ENCODE peak calls at places on chromosomes 13 and 19, in nine cellular contexts. T is Peyer's patch, G is ascending aorta, Y is uterus, U is mucosa of descending colon, S is heart left ventricle, W is tibial nerve, F is fibroblast of lung, R is neural progenitor cell. D is an unnamed sample.

GRCh38 chr13:104466016-104466415 is 1399.8 kb upstream of the SLC10A2 start:
- DNase-seq in T (no peak), G (no peak), Y (no peak), U (no peak), S (no peak), W (no peak), F (no peak), R (no peak), D (no peak)

GRCh38 chr13:76879211-76879875 is 6.9 kb downstream of the KCTD12 start:
- DNase-seq in T (peak; percentile 70), G (peak; percentile 91), Y (peak; percentile 79), U (peak; percentile 47), S (peak; percentile 72), W (peak; percentile 67), F (peak; percentile 82), R (no peak), D (peak; percentile 84)

GRCh38 chr19:28581468-28581770 is 631.5 kb downstream of the UQCRFS1 start:
- DNase-seq in T (no peak), G (no peak), Y (no peak), U (no peak), S (no peak), W (no peak), F (no peak), R (no peak), D (no peak)

GRCh38 chr13:109795021-109795420 is 8.6 kb upstream of the IRS2 start:
- DNase-seq in T (no peak), G (no peak), Y (no peak), U (no peak), S (no peak), W (no peak), F (no peak), R (no peak), D (no peak)

GRCh38 chr13:95462801-95463200 is 89.7 kb upstream of the CLDN10 start:
- DNase-seq in T (no peak), G (no peak), Y (no peak), U (no peak), S (no peak), W (no peak), F (no peak), R (peak; percentile 37), D (no peak)

GRCh38 chr13:111881700-111882099 is 185.2 kb upstream of the SOX1 start:
- DNase-seq in T (peak; percentile 32), G (no peak), Y (no peak), U (no peak), S (no peak), W (no peak), F (no peak), R (no peak), D (no peak)

GRCh38 chr13:100870898-100871297 is 196.3 kb upstream of the TMTC4 start:
- DNase-seq in T (no peak), G (no peak), Y (no peak), U (no peak), S (no peak), W (no peak), F (no peak), R (no peak), D (no peak)

GRCh38 chr13:26370495-26370990 is 116.6 kb downstream of the CDK8 start:
- DNase-seq in T (no peak), G (no peak), Y (no peak), U (no peak), S (no peak), W (no peak), F (peak; percentile 73), R (no peak), D (no peak)

GRCh38 chr13:111061338-111062045 is 53.6 kb upstream of the ARHGEF7 start:
- DNase-seq in T (no peak), G (no peak), Y (no peak), U (no peak), S (no peak), W (no peak), F (no peak), R (no peak), D (no peak)

GRCh38 chr13:37791699-37792098 is 77.9 kb downstream of the TRPC4 start:
- DNase-seq in T (no peak), G (no peak), Y (no peak), U (no peak), S (no peak), W (no peak), F (no peak), R (no peak), D (no peak)

GRCh38 chr13:44434441-44435141 is 61.0 kb downstream of the SERP2 start:
- DNase-seq in T (no peak), G (no peak), Y (no peak), U (peak; percentile 41), S (no peak), W (no peak), F (no peak), R (no peak), D (no peak)

GRCh38 chr13:35770756-35771291 is 294.3 kb upstream of the MAB21L1 start:
- DNase-seq in T (no peak), G (no peak), Y (no peak), U (no peak), S (no peak), W (no peak), F (no peak), R (no peak), D (no peak)

GRCh38 chr13:86907116-86907515 is 764.1 kb upstream of the SLITRK5 start:
- DNase-seq in T (no peak), G (no peak), Y (no peak), U (no peak), S (no peak), W (no peak), F (peak; percentile 70), R (no peak), D (no peak)

GRCh38 chr19:33688657-33688992 is 66.9 kb downstream of the CHST8 start:
- DNase-seq in T (no peak), G (peak; percentile 43), Y (no peak), U (no peak), S (no peak), W (no peak), F (no peak), R (no peak), D (peak; percentile 5)

GRCh38 chr13:48624016-48624415 is 29.7 kb upstream of the CYSLTR2 start:
- DNase-seq in T (no peak), G (no peak), Y (no peak), U (no peak), S (no peak), W (no peak), F (no peak), R (no peak), D (no peak)

GRCh38 chr19:5048091-5048726 is 79.3 kb downstream of the KDM4B start:
- DNase-seq in T (peak; percentile 85), G (peak; percentile 89), Y (peak; percentile 80), U (peak; percentile 88), S (peak; percentile 76), W (peak; percentile 72), F (peak; percentile 72), R (peak; percentile 90), D (peak; percentile 90)

GRCh38 chr13:111337206-111337605 is 16.8 kb downstream of the TEX29 start:
- DNase-seq in T (no peak), G (peak; percentile 18), Y (no peak), U (no peak), S (no peak), W (no peak), F (peak; percentile 95), R (no peak), D (no peak)

GRCh38 chr13:23620211-23620610 is 50.0 kb downstream of the TNFRSF19 start:
- DNase-seq in T (no peak), G (no peak), Y (no peak), U (no peak), S (no peak), W (no peak), F (no peak), R (no peak), D (no peak)

GRCh38 chr13:23620613-23621315 is 50.6 kb downstream of the TNFRSF19 start:
- DNase-seq in T (no peak), G (no peak), Y (no peak), U (no peak), S (no peak), W (no peak), F (no peak), R (no peak), D (no peak)

GRCh38 chr13:23623394-23623793 is 53.2 kb downstream of the TNFRSF19 start:
- DNase-seq in T (no peak), G (no peak), Y (no peak), U (no peak), S (no peak), W (no peak), F (no peak), R (no peak), D (no peak)

GRCh38 chr13:23621316-23621645 is 51.1 kb downstream of the TNFRSF19 start:
- DNase-seq in T (no peak), G (no peak), Y (no peak), U (no peak), S (no peak), W (no peak), F (peak; percentile 79), R (no peak), D (no peak)

GRCh38 chr13:23622991-23623390 is 52.8 kb downstream of the TNFRSF19 start:
- DNase-seq in T (no peak), G (no peak), Y (no peak), U (no peak), S (no peak), W (no peak), F (no peak), R (no peak), D (no peak)
- H3K36me3 ChIP-seq in T (no peaks in the 10 kb centered on the region), G (no peaks in the 10 kb centered on the region), Y (no peaks in the 10 kb centered on the region), U (no peaks in the 10 kb centered on the region), S (no peaks in the 10 kb centered on the region), W (peaks cover 36% of the 10 kb centered on the region), F (peaks cover 7% of the 10 kb centered on the region), R (no peaks in the 10 kb centered on the region), D (no peaks in the 10 kb centered on the region)

GRCh38 chr19:38376576-38376975 is 2.2 kb downstream of the PSMD8 start:
- DNase-seq in T (no peak), G (no peak), Y (no peak), U (no peak), S (no peak), W (no peak), F (no peak), R (no peak), D (no peak)
- H3K36me3 ChIP-seq in T (no peaks in the 10 kb centered on the region), G (peaks cover 32% of the 10 kb centered on the region), Y (no peaks in the 10 kb centered on the region), U (peaks cover 5% of the 10 kb centered on the region), S (peaks cover 9% of the 10 kb centered on the region), W (peaks cover 56% of the 10 kb centered on the region), F (peaks cover 13% of the 10 kb centered on the region), R (no peaks in the 10 kb centered on the region), D (peaks cover 42% of the 10 kb centered on the region)

GRCh38 chr19:6383188-6383587 is 7.5 kb upstream of the PSPN start:
- DNase-seq in T (no peak), G (no peak), Y (no peak), U (no peak), S (no peak), W (no peak), F (no peak), R (no peak), D (no peak)
- H3K36me3 ChIP-seq in T (no peaks in the 10 kb centered on the region), G (peaks cover 82% of the 10 kb centered on the region), Y (no peaks in the 10 kb centered on the region), U (peaks cover 19% of the 10 kb centered on the region), S (peaks cover 10% of the 10 kb centered on the region), W (peaks cover 100% of the 10 kb centered on the region), F (peaks cover 33% of the 10 kb centered on the region), R (no peaks in the 10 kb centered on the region), D (peaks cover 83% of the 10 kb centered on the region)

DNA sequence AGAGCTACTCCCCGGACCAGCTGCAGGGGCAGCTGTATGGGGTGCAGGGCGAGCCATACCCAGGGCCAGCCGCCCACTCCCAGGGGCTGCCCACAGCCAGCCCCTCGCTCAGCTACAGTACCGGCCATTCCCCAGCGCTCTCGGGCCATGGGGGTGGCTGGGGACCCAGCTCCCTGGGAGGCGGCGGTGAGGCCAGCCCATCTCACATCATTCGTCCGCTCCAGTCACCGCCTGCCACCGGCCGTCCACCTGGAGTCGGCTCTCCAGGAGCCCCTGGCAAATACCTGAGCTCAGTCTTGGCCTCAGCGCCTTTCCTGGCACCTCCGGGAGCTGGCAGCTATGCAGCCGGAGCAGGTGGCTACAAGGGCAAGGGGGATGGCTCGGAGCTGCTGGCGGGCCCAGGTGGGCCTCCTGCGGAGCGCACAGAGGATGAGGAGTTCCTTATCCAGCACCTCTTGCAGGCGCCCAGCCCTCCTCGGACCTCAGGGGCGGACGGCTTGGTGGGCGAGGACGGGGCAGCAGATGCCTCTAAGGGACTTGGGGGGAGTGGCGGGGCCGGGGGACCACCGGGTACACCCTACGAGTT is 4.9 kb downstream of the PRR12 start:
- DNase-seq in T (no peak), G (no peak), Y (peak; percentile 24), U (no peak), S (no peak), W (no peak), F (no peak), R (no peak), D (no peak)
- H3K36me3 ChIP-seq in T (no peaks in the 10 kb centered on the region), G (peaks cover 58% of the 10 kb centered on the region), Y (no peaks in the 10 kb centered on the region), U (peaks cover 6% of the 10 kb centered on the region), S (no peaks in the 10 kb centered on the region), W (peaks cover 70% of the 10 kb centered on the region), F (peaks cover 29% of the 10 kb centered on the region), R (no peaks in the 10 kb centered on the region), D (peaks cover 34% of the 10 kb centered on the region)

D was measured in tibial artery.